ENCODE peak calls at places on chromosomes 12 and 14, in four cellular contexts. J is IMR-90, U is H9, C is H1. X is an unnamed sample.

GRCh38 chr12:121181181-121181580 is 28.7 kb upstream of the P2RX4 start:
- DNase-seq in C (no peak), U (no peak), J (peak; percentile 75), X (no peak)

GRCh38 chr14:96804821-96805374 is 7.7 kb downstream of the VRK1 start:
- DNase-seq in J (peak; percentile 40), U (no peak), C (no peak), X (no peak)

GRCh38 chr12:122976648-122976975 is 1.6 kb downstream of the OGFOD2 start:
- DNase-seq in J (no peak), U (no peak), C (no peak), X (no peak)

GRCh38 chr12:76946451-76946850 is 67.6 kb upstream of the CSRP2 start:
- DNase-seq in J (no peak), U (no peak), C (no peak), X (no peak)

GRCh38 chr12:123843912-123844748 is 82.0 kb downstream of the DNAH10 start:
- DNase-seq in J (no peak), C (no peak), U (no peak), X (peak; percentile 18)

GRCh38 chr12:96466939-96467751 is 22.2 kb upstream of the CFAP54 start:
- DNase-seq in U (no peak), C (no peak), J (peak; percentile 71), X (no peak)

GRCh38 chr14:55715889-55716288 is 135.9 kb downstream of the KTN1 start:
- DNase-seq in U (no peak), C (no peak), J (peak; percentile 82), X (peak; percentile 64)

GRCh38 chr12:1716215-1716862 is 25.5 kb downstream of the ADIPOR2 start:
- DNase-seq in J (peak; percentile 66), C (no peak), U (no peak), X (no peak)

GRCh38 chr12:91741932-91742331 is 403.7 kb downstream of the BTG1 start:
- DNase-seq in C (no peak), U (no peak), J (peak; percentile 22), X (no peak)

GRCh38 chr12:70652451-70652850 is 15.2 kb upstream of the PTPRB start:
- DNase-seq in C (no peak), U (no peak), J (no peak), X (no peak)

GRCh38 chr14:91891721-91892220 is 24.4 kb upstream of the TC2N start:
- DNase-seq in C (no peak), U (no peak), J (no peak), X (no peak)

GRCh38 chr12:81683881-81684280 is 75.3 kb downstream of the PPFIA2 start:
- DNase-seq in U (no peak), C (no peak), J (no peak), X (no peak)

GRCh38 chr12:65663097-65663496 is 161.2 kb upstream of the HMGA2 start:
- DNase-seq in J (no peak), U (no peak), C (no peak), X (no peak)

GRCh38 chr12:131829351-131829794 is 1.2 kb downstream of the MMP17 start:
- DNase-seq in C (no peak), J (no peak), U (peak; percentile 41), X (no peak)

GRCh38 chr12:74963867-74964331 is 245.7 kb downstream of the KCNC2 start:
- DNase-seq in U (no peak), C (no peak), J (no peak), X (no peak)

GRCh38 chr12:124910561-124911478 is 3.6 kb downstream of the UBC start:
- DNase-seq in J (peak; percentile 42), U (no peak), C (no peak), X (peak; percentile 30)

GRCh38 chr14:65849096-65849495 is 436.6 kb downstream of the FUT8 start:
- DNase-seq in U (no peak), C (no peak), J (no peak), X (no peak)

GRCh38 chr12:94151577-94151976 is 3.2 kb downstream of the PLXNC1 start:
- DNase-seq in C (no peak), U (no peak), J (no peak), X (no peak)

GRCh38 chr14:82911930-82912329 is 1378.3 kb upstream of the SEL1L start:
- DNase-seq in U (no peak), J (no peak), C (no peak), X (peak; percentile 13)

GRCh38 chr12:34294671-34295365 is 272.5 kb downstream of the ALG10 start:
- DNase-seq in J (no peak), U (no peak), C (no peak), X (no peak)

GRCh38 chr14:55129086-55129427 is at the start of gene LGALS3:
- DNase-seq in J (peak; percentile 51), U (peak; percentile 64), C (no peak), X (peak; percentile 51)

GRCh38 chr12:56449622-56449984 is 377 bp upstream of the TIMELESS start:
- DNase-seq in U (no peak), J (no peak), C (no peak), X (no peak)

GRCh38 chr12:121573949-121574520 is 6.8 kb downstream of the KDM2B start:
- DNase-seq in C (no peak), U (no peak), J (no peak), X (no peak)

GRCh38 chr12:108418162-108418561 is 79.1 kb upstream of the CMKLR1 start:
- DNase-seq in J (no peak), U (no peak), C (no peak), X (no peak)

GRCh38 chr12:64828713-64829112 is 4.3 kb downstream of the TBC1D30 start:
- DNase-seq in C (no peak), U (no peak), J (no peak), X (no peak)

GRCh38 chr14:62187265-62187664 is 425.0 kb downstream of the SNAPC1 start:
- DNase-seq in U (peak; percentile 52), J (no peak), C (no peak), X (peak; percentile 89)

GRCh38 chr12:85244561-85244960 is 35.5 kb upstream of the ALX1 start:
- DNase-seq in C (no peak), J (no peak), U (no peak), X (no peak)

GRCh38 chr12:96197503-96198272 is 3.5 kb downstream of the ELK3 start:
- DNase-seq in J (peak; percentile 97), U (no peak), C (no peak), X (no peak)

GRCh38 chr14:89855961-89856360 is 98.6 kb downstream of the EFCAB11 start:
- DNase-seq in U (no peak), C (no peak), J (peak; percentile 89), X (no peak)

GRCh38 chr14:89858084-89858483 is 96.4 kb downstream of the EFCAB11 start:
- DNase-seq in C (no peak), U (no peak), J (no peak), X (no peak)

GRCh38 chr14:89851031-89851430 is 103.5 kb downstream of the EFCAB11 start:
- DNase-seq in U (no peak), C (no peak), J (no peak), X (no peak)

GRCh38 chr14:89856871-89857345 is 97.6 kb downstream of the EFCAB11 start:
- DNase-seq in J (peak; percentile 51), C (no peak), U (no peak), X (no peak)

GRCh38 chr14:89853976-89854693 is 100.4 kb downstream of the EFCAB11 start:
- DNase-seq in U (no peak), C (no peak), J (no peak), X (no peak)
- H3K23ac ChIP-seq in U (no peak overlapping the region), C (no peak overlapping the region), J (peak overlapping the region; percentile 40), X (no peak overlapping the region)

GRCh38 chr14:100567009-100567876 is 20.0 kb downstream of the BEGAIN start:
- DNase-seq in C (no peak), J (no peak), U (no peak), X (no peak)

GRCh38 chr14:100565650-100566049 is 21.6 kb downstream of the BEGAIN start:
- DNase-seq in J (no peak), C (no peak), U (no peak), X (no peak)

GRCh38 chr14:100567877-100568163 is 19.4 kb downstream of the BEGAIN start:
- DNase-seq in C (no peak), J (no peak), U (no peak), X (no peak)

GRCh38 chr14:100566119-100566518 is 21.1 kb downstream of the BEGAIN start:
- DNase-seq in C (no peak), U (no peak), J (no peak), X (no peak)

DNA sequence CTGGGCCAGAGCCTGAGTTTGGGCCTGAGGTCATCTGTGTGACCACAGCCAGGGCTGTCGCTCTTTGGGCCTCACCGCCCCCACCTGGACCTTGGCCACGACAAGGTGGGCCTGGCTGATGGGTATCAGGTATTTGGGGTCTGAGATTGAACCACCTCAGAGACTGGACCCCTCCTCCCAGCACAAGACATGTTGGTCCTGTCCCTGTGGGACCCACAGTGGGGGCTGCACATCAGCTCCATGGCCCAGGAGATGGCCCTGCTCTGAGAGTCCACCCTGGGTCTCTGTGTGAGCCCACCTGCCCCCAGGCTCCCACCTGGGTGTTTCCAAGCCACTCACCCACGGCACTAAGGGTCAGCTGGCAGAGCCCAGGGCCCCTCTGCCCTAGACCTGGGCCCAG is 20.6 kb downstream of the BEGAIN start:
- DNase-seq in U (no peak), J (no peak), C (no peak), X (no peak)
- H2BK15ac ChIP-seq in U (no peak overlapping the region), J (no peak overlapping the region), C (peak overlapping the region; percentile 16), X (no peak overlapping the region)

DNA sequence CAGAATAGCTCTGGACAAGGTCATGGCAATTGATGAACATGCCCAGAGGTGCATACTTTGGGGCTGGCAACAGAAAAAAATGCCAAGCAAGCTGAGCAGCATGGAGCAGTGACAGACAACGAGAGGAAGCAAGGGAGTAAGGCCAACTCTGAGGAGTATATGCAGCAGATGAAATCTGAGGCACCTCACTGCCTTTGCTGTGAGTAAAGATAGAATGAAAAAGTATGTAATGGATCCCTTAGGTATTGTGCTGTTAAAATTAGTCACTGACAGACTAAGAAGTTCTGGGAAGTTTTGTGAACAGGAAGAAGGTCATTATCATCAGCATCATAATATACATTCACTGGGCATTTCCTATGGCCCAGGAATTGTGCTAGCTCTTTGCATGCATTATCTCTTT is 269.9 kb downstream of the DUSP6 start:
- DNase-seq in C (no peak), U (no peak), J (peak; percentile 48), X (no peak)
- H3K56ac ChIP-seq in C (no peak overlapping the region), U (no peak overlapping the region), J (no peak overlapping the region), X (peak overlapping the region; percentile 19)

GRCh38 chr14:69574266-69574953 is at the start of gene CCDC177:
- DNase-seq in C (no peak), J (peak; percentile 48), U (peak; percentile 75), X (peak; percentile 75)
- H3K23ac ChIP-seq in C (no peak within 1 kb of the TSS), J (no peak within 1 kb of the TSS), U (no peak within 1 kb of the TSS), X (peak within 1 kb of the TSS; percentile 89)

DNA sequence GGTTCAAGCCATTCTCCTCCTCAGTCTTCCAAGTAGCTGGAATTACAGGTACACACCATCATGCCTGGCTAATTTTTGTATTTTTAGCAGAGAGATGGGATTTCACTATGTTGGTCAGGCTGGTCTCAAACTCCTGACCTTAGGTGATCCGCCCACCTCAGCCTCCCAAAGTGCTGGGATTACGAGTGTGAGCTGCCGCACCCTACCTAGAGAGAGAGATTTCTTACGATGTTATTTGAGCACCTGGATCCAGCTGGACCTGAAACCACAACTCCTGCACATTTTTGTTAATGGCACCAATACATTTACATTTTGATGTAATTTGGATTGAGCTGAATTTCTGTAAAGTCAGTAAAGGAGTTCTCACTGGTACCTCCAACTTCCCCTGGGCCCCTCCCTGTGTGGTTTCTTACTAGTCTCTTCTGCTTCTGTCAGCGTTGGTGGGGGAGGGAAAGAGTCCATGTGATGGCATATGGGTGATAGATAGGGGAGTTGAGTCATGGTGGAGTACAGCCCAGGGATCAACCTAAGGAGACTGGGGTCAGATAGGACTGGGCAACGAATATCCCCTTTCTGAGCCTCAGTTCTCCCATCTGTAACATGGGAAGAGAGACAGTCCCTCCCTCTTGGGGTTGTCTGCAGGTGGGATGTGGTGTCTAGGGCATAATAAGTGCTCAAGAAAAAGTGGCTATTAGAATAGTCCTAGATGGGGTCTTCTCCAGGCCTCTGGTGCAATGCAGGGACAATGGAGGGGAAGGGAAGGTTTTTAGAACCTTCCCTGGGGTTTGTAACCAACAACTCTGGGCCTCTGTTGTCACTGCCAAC is 83.3 kb upstream of the MED13L start:
- DNase-seq in U (no peak), J (no peak), C (no peak), X (no peak)
- H2BK15ac ChIP-seq in U (no peak overlapping the region), J (no peak overlapping the region), C (no peak overlapping the region), X (no peak overlapping the region)